ENCODE peak calls at places on chromosomes 7 and 10, in six cellular contexts. Q, L, D, M, O and U are unnamed samples.

GRCh38 chr10:10826125-10826524 is 191.5 kb upstream of the CELF2 start:
- DNase-seq in D (no peak), O (peak), Q (peak), L (no peak), M (no peak), U (no peak)

GRCh38 chr7:87494454-87494853 is 19.0 kb upstream of the ABCB4 start:
- DNase-seq in D (no peak), Q (no peak), L (no peak), M (no peak), O (no peak), U (no peak)

GRCh38 chr10:15802375-15802949 is 57.8 kb downstream of the MINDY3 start:
- DNase-seq in L (no peak), O (no peak), Q (no peak), M (no peak), D (no peak), U (no peak)

GRCh38 chr10:46516660-46517416 is 39.6 kb downstream of the GPRIN2 start:
- DNase-seq in Q (peak), O (peak), L (peak), D (peak), M (peak), U (no peak)

GRCh38 chr10:28179490-28180099 is 123.3 kb downstream of the MPP7 start:
- DNase-seq in O (peak), M (no peak), L (peak), D (peak), Q (peak), U (no peak)

GRCh38 chr7:15851201-15851600 is 164.7 kb upstream of the MEOX2 start:
- DNase-seq in L (no peak), O (peak), Q (no peak), M (no peak), D (peak), U (no peak)

GRCh38 chr7:12269100-12269895 is 58.2 kb downstream of the TMEM106B start:
- DNase-seq in Q (no peak), D (no peak), M (no peak), L (no peak), O (no peak), U (no peak)

GRCh38 chr10:93458821-93459257 is 23.3 kb downstream of the MYOF start:
- DNase-seq in L (peak), Q (peak), M (peak), O (peak), D (no peak), U (peak)

GRCh38 chr10:96974348-96974747 is 142.2 kb downstream of the LCOR start:
- DNase-seq in M (no peak), D (no peak), Q (peak), O (peak), L (no peak), U (no peak)

GRCh38 chr10:5892007-5892406 is 2.0 kb downstream of the FBH1 start:
- DNase-seq in D (no peak), M (no peak), L (no peak), O (peak), Q (peak), U (no peak)

GRCh38 chr7:117715784-117716445 is 157.3 kb downstream of the CTTNBP2 start:
- DNase-seq in D (peak), O (peak), M (no peak), Q (peak), L (peak), U (no peak)

GRCh38 chr10:104937528-104937927 is 296.4 kb downstream of the SORCS3 start:
- DNase-seq in D (no peak), M (no peak), Q (peak), O (peak), L (no peak), U (no peak)

GRCh38 chr7:99004216-99004615 is 125.9 kb downstream of the TRRAP start:
- DNase-seq in L (peak), Q (peak), O (no peak), M (peak), D (no peak), U (no peak)

GRCh38 chr10:47458466-47459154 is 25.3 kb downstream of the ANXA8 start:
- DNase-seq in O (peak), Q (peak), M (no peak), L (no peak), D (no peak), U (no peak)

GRCh38 chr7:79949778-79950177 is 184.9 kb upstream of the GNAI1 start:
- DNase-seq in O (no peak), L (no peak), D (no peak), Q (no peak), M (no peak), U (no peak)

GRCh38 chr10:105605873-105606272 is 964.8 kb downstream of the SORCS3 start:
- DNase-seq in O (no peak), M (no peak), Q (no peak), L (no peak), D (no peak), U (no peak)

GRCh38 chr10:78459639-78460037 is 426.0 kb downstream of the RPS24 start:
- DNase-seq in Q (no peak), L (no peak), O (no peak), D (no peak), M (no peak), U (no peak)

GRCh38 chr10:78460204-78460603 is 426.5 kb downstream of the RPS24 start:
- DNase-seq in Q (no peak), O (no peak), L (no peak), D (no peak), M (no peak), U (no peak)

GRCh38 chr10:78457804-78458483 is 424.3 kb downstream of the RPS24 start:
- DNase-seq in D (no peak), Q (peak), O (peak), L (no peak), M (no peak), U (no peak)

GRCh38 chr10:78461333-78461732 is 427.7 kb downstream of the RPS24 start:
- DNase-seq in D (no peak), O (no peak), L (no peak), M (no peak), Q (no peak), U (peak)

DNA sequence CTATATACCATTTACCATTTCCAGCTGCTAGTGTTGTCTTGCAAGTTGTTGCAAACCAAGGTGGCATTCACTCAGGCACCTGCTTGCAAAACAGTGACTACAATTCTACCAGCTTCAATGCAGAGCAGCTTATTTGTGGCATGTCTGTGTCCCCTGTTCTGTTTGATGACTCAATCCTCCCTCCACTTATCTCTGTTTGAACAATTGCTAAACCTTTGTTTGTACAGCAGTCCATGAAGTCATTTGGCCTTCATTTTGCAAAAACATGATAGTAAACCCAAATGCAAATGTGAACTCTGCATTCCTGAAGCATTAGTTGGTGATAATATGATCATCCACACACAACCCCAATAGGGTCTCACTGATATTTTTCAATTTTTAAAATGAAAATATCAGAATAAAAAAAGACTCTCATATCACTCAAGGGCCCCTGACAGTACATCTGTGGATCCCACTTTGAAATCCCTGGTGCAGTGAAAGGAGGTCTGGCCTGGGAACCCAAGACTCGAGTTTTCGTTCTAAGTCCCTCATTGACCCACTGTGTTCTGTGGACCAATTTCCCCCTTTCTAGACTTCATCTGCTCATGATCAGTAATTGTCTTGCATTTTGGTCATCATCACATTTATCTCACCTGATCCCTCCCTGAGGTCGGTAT is 425.4 kb downstream of the RPS24 start:
- DNase-seq in O (peak), M (no peak), D (no peak), L (no peak), Q (peak), U (no peak)
- H3K27ac ChIP-seq in O (no peak), M (no peak), D (no peak), L (no peak), Q (no peak), U (no peak)

GRCh38 chr7:101087334-101088068 is 2.2 kb downstream of the TRIM56 start:
- DNase-seq in D (no peak), Q (no peak), M (no peak), O (no peak), L (no peak), U (no peak)
- H3K27ac ChIP-seq in D (no peak), Q (no peak), M (no peak), O (no peak), L (no peak), U (no peak)

GRCh38 chr7:151077705-151078232 is 2.8 kb downstream of the FASTK start:
- DNase-seq in Q (no peak), L (no peak), D (no peak), O (peak), M (no peak), U (no peak)
- H3K27ac ChIP-seq in Q (no peak), L (no peak), D (peak), O (peak), M (no peak), U (no peak)

GRCh38 chr10:17643339-17643754 is 604 bp upstream of the STAM start:
- DNase-seq in L (no peak), M (peak), Q (peak), O (peak), D (peak), U (peak)
- H3K27ac ChIP-seq in L (peak), M (peak), Q (peak), O (peak), D (peak), U (peak)

DNA sequence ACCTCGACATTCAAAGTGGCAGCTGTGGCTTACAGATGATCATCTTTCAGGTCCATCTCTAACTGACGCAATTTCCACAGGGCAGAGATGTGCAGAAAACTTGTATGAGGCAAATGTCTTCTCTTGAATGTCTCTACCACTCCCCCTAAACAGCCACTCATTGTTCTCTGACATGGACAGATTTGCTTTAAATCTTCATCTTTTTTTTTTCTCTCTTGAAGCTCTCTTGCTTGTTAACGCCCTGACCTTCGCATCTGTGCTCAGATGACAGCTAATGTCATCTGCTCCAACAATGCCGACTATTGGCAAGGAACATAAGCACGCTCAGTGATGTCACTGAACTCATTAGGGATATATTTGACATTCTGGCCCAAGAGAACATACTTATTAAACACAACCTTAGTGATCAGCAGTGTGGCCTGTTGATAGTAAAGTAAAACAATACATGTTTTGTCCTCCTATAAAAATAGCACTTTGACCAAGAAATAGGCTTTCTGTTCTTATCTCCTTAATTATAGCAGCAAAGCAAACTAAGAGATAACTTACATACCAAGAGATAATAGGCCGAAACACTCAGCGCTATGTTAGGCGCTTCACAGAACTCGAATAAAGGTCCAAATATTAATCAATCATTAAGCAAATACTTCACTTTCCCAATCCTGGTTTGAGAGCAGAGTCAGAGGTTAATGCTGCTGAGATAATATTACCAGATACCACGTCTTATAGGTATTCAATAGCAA is 583.5 kb downstream of the PARD3 start:
- DNase-seq in D (no peak), Q (no peak), O (no peak), L (peak), M (no peak), U (no peak)
- H3K27ac ChIP-seq in D (no peak), Q (no peak), O (no peak), L (no peak), M (no peak), U (no peak)

GRCh38 chr7:8389898-8390642 is 43.3 kb upstream of the NXPH1 start:
- DNase-seq in L (peak), D (no peak), O (peak), Q (no peak), M (no peak), U (no peak)
- H3K27ac ChIP-seq in L (no peak), D (no peak), O (no peak), Q (no peak), M (no peak), U (no peak)

GRCh38 chr7:131035088-131035770 is 292.4 kb upstream of the MKLN1 start:
- DNase-seq in Q (no peak), L (no peak), O (no peak), D (no peak), M (no peak), U (no peak)

GRCh38 chr7:131038153-131038552 is 289.5 kb upstream of the MKLN1 start:
- DNase-seq in Q (no peak), L (no peak), O (no peak), M (no peak), D (no peak), U (no peak)

GRCh38 chr7:131031100-131031868 is 296.4 kb upstream of the MKLN1 start:
- DNase-seq in O (no peak), Q (no peak), D (no peak), M (no peak), L (no peak), U (no peak)

GRCh38 chr7:131039355-131039762 is 288.3 kb upstream of the MKLN1 start:
- DNase-seq in Q (peak), L (no peak), D (no peak), O (peak), M (no peak), U (no peak)

DNA sequence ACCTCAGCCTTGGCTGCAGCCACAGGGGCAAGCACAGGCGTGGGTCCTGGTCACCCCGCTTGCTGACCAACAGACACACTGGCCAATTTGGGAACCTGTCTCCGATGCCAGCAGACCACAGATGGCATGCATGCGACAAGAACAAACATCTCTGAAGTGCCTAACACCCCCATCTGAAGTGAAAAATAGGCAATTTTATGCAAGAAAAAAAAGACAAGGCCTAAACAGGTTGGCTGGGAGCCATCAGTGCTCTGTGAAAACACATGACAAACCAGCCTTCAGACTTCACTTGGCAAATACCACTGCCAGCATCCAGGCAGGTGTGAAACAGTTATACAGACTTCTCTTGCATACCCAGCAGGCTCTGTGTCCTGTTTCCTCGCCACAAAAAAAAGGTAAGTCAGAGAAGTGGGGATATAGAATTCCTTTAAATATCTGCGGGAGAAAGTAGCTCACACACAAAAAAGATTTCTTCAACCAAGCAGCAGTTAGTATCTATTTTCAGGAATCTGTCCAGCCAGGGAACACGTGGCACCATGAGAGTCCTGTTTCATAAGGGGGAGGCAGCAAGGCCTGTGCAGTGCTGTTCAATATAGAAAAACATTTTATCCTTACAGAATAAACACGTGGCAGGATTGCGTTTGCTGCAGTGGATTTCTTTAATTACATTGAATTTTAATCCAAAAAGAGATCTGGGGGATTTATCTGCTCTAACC is 293.4 kb upstream of the MKLN1 start:
- DNase-seq in O (peak), Q (no peak), M (no peak), L (peak), D (no peak), U (no peak)
- H3K27ac ChIP-seq in O (peak), Q (no peak), M (no peak), L (no peak), D (no peak), U (no peak)